ENCODE peak calls at places on chromosome 2, in ten cellular contexts. E is kidney tubule cell, D is mesendoderm, H is adrenal gland, J is left cardiac atrium, K is RCC 7860, N is brain microvascular endothelial cell, T is A172, C is upper lobe of right lung, U is Caki2. G is an unnamed sample.

GRCh38 chr2:17857016-17857415 is 21.5 kb upstream of the KCNS3 start:
- DNase-seq in K (peak), N (peak), D (no peak), T (peak), H (no peak), E (peak), U (peak), J (no peak), C (no peak), G (no peak)

GRCh38 chr2:241344925-241345651 is 11.0 kb upstream of the FARP2 start:
- DNase-seq in E (no peak), T (no peak), N (no peak), C (no peak), J (no peak), U (no peak), D (no peak), H (no peak), K (no peak), G (no peak)

GRCh38 chr2:847669-848068 is 103.0 kb upstream of the SNTG2 start:
- DNase-seq in N (no peak), D (no peak), K (no peak), E (no peak), H (no peak), J (no peak), C (no peak), T (no peak), U (no peak), G (no peak)

GRCh38 chr2:18566145-18566544 is 5.7 kb upstream of the RDH14 start:
- DNase-seq in N (no peak), H (no peak), K (no peak), J (no peak), E (no peak), D (peak), T (no peak), C (no peak), U (no peak), G (no peak)

GRCh38 chr2:96099861-96100798 is 16.2 kb downstream of the ADRA2B start:
- DNase-seq in T (no peak), K (no peak), H (peak), J (peak), N (no peak), C (peak), D (peak), E (no peak), U (no peak), G (peak)

GRCh38 chr2:24632175-24632574 is 141.1 kb downstream of the NCOA1 start:
- DNase-seq in D (no peak), N (no peak), C (no peak), K (no peak), U (no peak), T (no peak), J (no peak), H (no peak), E (no peak), G (no peak)

GRCh38 chr2:179263460-179264237 is 983 bp downstream of the SESTD1 start:
- DNase-seq in C (peak), N (peak), U (peak), T (peak), K (peak), D (peak), J (peak), E (peak), H (peak), G (no peak)

GRCh38 chr2:64678771-64679615 is 25.3 kb upstream of the SERTAD2 start:
- DNase-seq in J (no peak), H (no peak), E (no peak), T (no peak), N (no peak), K (no peak), U (no peak), D (no peak), C (no peak), G (no peak)

GRCh38 chr2:236572482-236572881 is 2.9 kb downstream of the ACKR3 start:
- DNase-seq in N (no peak), C (no peak), T (no peak), H (no peak), U (no peak), J (peak), E (no peak), D (peak), K (no peak), G (no peak)